ENCODE peak calls at places on chromosomes 4 and X, in seven cellular contexts. L is mucosa of descending colon, I is choroid plexus epithelial cell, A is astrocyte of the spinal cord, N is LNCaP clone FGC, F is uterus, B is fibroblast of mammary gland. W is an unnamed sample.

GRCh38 chrX:25020391-25021131 is 4.8 kb upstream of the ARX start:
- DNase-seq in L (no peak), I (no peak), A (no peak), N (no peak), F (no peak), B (no peak), W (peak)

GRCh38 chr4:13705521-13706035 is 78.1 kb upstream of the BOD1L1 start:
- DNase-seq in L (peak), I (no peak), A (no peak), N (peak), F (no peak), B (no peak), W (peak)

GRCh38 chrX:81414630-81415029 is 212.7 kb downstream of the SH3BGRL start:
- DNase-seq in L (no peak), I (peak), A (peak), N (no peak), F (no peak), B (peak), W (no peak)

GRCh38 chr4:185066179-185066578 is 47.9 kb downstream of the HELT start:
- DNase-seq in L (no peak), I (no peak), A (no peak), N (no peak), F (no peak), B (no peak), W (no peak)

GRCh38 chr4:64670647-64671046 is 261.4 kb upstream of the TECRL start:
- DNase-seq in L (no peak), I (no peak), A (no peak), N (no peak), F (no peak), B (no peak), W (no peak)

GRCh38 chr4:179941911-179942310 is 2301.3 kb upstream of the TENM3 start:
- DNase-seq in L (no peak), I (no peak), A (no peak), N (no peak), F (no peak), B (no peak), W (no peak)

GRCh38 chr4:112765317-112765989 is 128.5 kb downstream of the LARP7 start:
- DNase-seq in L (no peak), I (peak), A (peak), N (no peak), F (no peak), B (peak), W (peak)

GRCh38 chr4:156475322-156475721 is 496.3 kb downstream of the PDGFC start:
- DNase-seq in L (no peak), I (peak), A (peak), N (peak), F (no peak), B (peak), W (peak)

GRCh38 chrX:133939655-133940054 is 45.7 kb downstream of the GPC3 start:
- DNase-seq in L (no peak), I (no peak), A (no peak), N (no peak), F (no peak), B (no peak), W (no peak)

GRCh38 chr4:152247271-152247975 is 288.5 kb downstream of the FBXW7 start:
- DNase-seq in L (no peak), I (no peak), A (no peak), N (no peak), F (no peak), B (no peak), W (no peak)

GRCh38 chr4:1477045-1477905 is 71.0 kb upstream of the NKX1-1 start:
- DNase-seq in L (no peak), I (no peak), A (no peak), N (no peak), F (peak), B (no peak), W (no peak)

GRCh38 chrX:24391362-24391761 is 30.9 kb downstream of the SUPT20HL1 start:
- DNase-seq in L (no peak), I (no peak), A (no peak), N (no peak), F (no peak), B (no peak), W (no peak)

GRCh38 chr4:119781044-119781443 is 152.4 kb upstream of the PDE5A start:
- DNase-seq in L (no peak), I (no peak), A (no peak), N (no peak), F (no peak), B (no peak), W (no peak)

GRCh38 chr4:119788334-119789266 is 160.0 kb upstream of the PDE5A start:
- DNase-seq in L (no peak), I (peak), A (no peak), N (no peak), F (no peak), B (no peak), W (no peak)

GRCh38 chr4:119783200-119783978 is 154.8 kb upstream of the PDE5A start:
- DNase-seq in L (no peak), I (no peak), A (no peak), N (no peak), F (no peak), B (no peak), W (no peak)

GRCh38 chr4:119785963-119786362 is 157.4 kb upstream of the PDE5A start:
- DNase-seq in L (no peak), I (peak), A (peak), N (no peak), F (no peak), B (peak), W (peak)
- TF ChIP-seq CTCF in L (no peak), I (peak), A (peak), N (peak), F (peak), B (peak), W (peak)

GRCh38 chr4:28225005-28225404 is 1364.4 kb downstream of the STIM2 start:
- DNase-seq in L (no peak), I (peak), A (peak), N (peak), F (no peak), B (peak), W (peak)
- TF ChIP-seq CTCF in L (no peak), I (peak), A (peak), N (peak), F (no peak), B (peak), W (peak)

GRCh38 chrX:153297376-153297775 is 24.2 kb downstream of the PNMA6F start:
- DNase-seq in L (no peak), I (no peak), A (no peak), N (no peak), F (no peak), B (no peak), W (no peak)

GRCh38 chrX:153303276-153304262 is 18.0 kb downstream of the PNMA6F start:
- DNase-seq in L (no peak), I (no peak), A (no peak), N (no peak), F (no peak), B (no peak), W (no peak)

GRCh38 chrX:153302796-153303195 is 18.8 kb downstream of the PNMA6F start:
- DNase-seq in L (no peak), I (no peak), A (no peak), N (no peak), F (no peak), B (no peak), W (no peak)

GRCh38 chrX:153301746-153302145 is 19.8 kb downstream of the PNMA6F start:
- DNase-seq in L (no peak), I (no peak), A (no peak), N (no peak), F (no peak), B (no peak), W (no peak)

DNA sequence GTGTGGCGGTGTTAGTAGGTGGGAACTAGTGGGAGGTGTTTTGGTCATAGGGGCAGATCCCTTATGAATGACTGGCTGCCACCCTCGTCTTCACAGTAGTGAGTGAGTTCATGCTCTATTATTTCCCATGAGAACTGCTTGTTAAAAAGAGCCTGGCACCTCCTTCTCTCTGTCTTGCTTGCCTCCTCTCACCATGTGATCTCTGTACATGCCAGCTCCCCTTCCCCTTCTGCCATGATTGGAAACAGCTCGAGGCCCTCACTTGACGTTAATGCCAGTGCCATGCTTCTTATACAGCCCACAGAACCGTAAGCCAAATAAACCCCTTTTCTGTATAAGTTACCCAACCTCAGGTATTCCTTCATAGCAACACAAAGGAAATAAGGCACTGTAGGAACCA is 21.7 kb downstream of the PNMA6F start:
- DNase-seq in L (no peak), I (no peak), A (no peak), N (no peak), F (no peak), B (no peak), W (no peak)
- TF ChIP-seq CTCF in L (no peak), I (no peak), A (no peak), N (no peak), F (no peak), B (no peak), W (no peak)

GRCh38 chr4:153643406-153644016 is 40.6 kb upstream of the TLR2 start:
- DNase-seq in L (no peak), I (peak), A (peak), N (peak), F (no peak), B (peak), W (peak)
- TF ChIP-seq CTCF in L (no peak), I (peak), A (peak), N (peak), F (peak), B (peak), W (peak)

GRCh38 chrX:79270401-79270800 is 96.7 kb downstream of the ITM2A start:
- DNase-seq in L (peak), I (peak), A (no peak), N (no peak), F (no peak), B (peak), W (peak)
- TF ChIP-seq CTCF in L (no peak), I (peak), A (no peak), N (peak), F (no peak), B (peak), W (peak)

GRCh38 chr4:104020641-104021040 is 300.9 kb upstream of the TACR3 start:
- DNase-seq in L (no peak), I (no peak), A (no peak), N (no peak), F (no peak), B (no peak), W (no peak)

GRCh38 chr4:104017213-104017612 is 297.4 kb upstream of the TACR3 start:
- DNase-seq in L (no peak), I (no peak), A (no peak), N (no peak), F (no peak), B (no peak), W (no peak)

DNA sequence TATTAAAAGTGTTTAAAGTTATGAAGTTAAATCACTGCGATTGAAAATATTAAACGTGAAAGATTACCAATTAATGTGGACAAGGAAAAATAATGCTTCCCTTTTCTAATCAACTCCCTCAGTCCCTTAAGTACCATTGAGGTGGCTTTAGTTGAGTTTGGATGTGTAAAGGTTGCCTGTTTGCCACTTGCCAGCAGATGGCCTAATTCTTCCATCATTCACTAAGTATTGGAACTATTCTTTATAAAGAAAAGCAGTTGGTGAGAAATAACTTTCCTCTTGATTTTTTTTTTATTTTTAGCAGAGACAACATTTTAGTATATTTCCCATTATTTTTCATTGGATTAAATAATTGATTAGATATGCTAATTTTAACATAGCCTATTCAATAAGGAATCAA is 295.9 kb upstream of the TACR3 start:
- DNase-seq in L (no peak), I (peak), A (peak), N (no peak), F (no peak), B (no peak), W (peak)
- TF ChIP-seq CTCF in L (no peak), I (peak), A (peak), N (peak), F (no peak), B (no peak), W (peak)

GRCh38 chr4:80202190-80202711 is 4.9 kb downstream of the PRDM8 start:
- DNase-seq in L (peak), I (peak), A (peak), N (no peak), F (peak), B (peak), W (no peak)
- TF ChIP-seq CTCF in L (peak), I (peak), A (peak), N (peak), F (peak), B (no peak), W (peak)

GRCh38 chrX:10444204-10444603 is 176.2 kb downstream of the MID1 start:
- DNase-seq in L (no peak), I (peak), A (no peak), N (no peak), F (no peak), B (peak), W (no peak)
- TF ChIP-seq CTCF in L (no peak), I (peak), A (no peak), N (peak), F (no peak), B (peak), W (peak)

GRCh38 chr4:52912608-52913007 is 50.5 kb downstream of the RASL11B start:
- DNase-seq in L (no peak), I (peak), A (peak), N (no peak), F (no peak), B (peak), W (no peak)

GRCh38 chr4:52915131-52915645 is 53.1 kb downstream of the RASL11B start:
- DNase-seq in L (no peak), I (no peak), A (no peak), N (no peak), F (no peak), B (peak), W (no peak)

GRCh38 chr4:52910115-52910514 is 48.0 kb downstream of the RASL11B start:
- DNase-seq in L (no peak), I (no peak), A (no peak), N (no peak), F (no peak), B (no peak), W (no peak)

GRCh38 chr4:52914051-52914605 is 52.0 kb downstream of the RASL11B start:
- DNase-seq in L (no peak), I (peak), A (peak), N (no peak), F (no peak), B (peak), W (no peak)

DNA sequence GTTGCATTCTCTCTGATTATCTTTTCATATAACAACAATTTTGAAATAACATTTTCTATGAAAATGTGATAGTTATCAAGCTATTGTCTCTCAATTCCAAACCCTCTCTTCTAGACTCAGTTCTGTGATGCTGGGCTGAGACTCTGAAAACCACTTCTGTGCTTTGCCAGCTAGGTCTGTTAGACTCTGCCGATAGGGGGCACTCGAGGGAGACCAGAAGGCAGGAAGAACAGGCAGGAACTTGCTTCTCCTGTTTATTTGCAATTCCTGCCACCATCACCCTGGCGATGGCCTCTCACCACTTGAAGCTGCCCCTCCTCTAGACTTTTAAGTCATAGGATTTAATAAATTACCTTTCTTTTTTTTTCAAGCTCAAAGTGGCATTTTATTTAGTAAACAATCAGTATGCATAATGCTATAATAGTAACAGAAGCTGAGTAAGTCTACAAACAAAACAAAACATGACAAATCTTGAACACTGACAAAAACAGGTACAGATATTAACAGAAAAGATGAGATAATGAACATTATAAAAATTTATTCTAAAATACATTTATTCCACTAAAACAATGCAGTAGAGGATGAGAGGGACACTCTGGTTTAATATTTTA is 49.7 kb downstream of the RASL11B start:
- DNase-seq in L (peak), I (peak), A (peak), N (peak), F (peak), B (peak), W (peak)
- TF ChIP-seq CTCF in L (peak), I (peak), A (peak), N (peak), F (peak), B (peak), W (peak)

GRCh38 chr4:139555705-139556070 is 331 bp downstream of the SETD7 start:
- DNase-seq in L (peak), I (no peak), A (no peak), N (no peak), F (peak), B (no peak), W (peak)

GRCh38 chr4:139558235-139559094 is 2.4 kb upstream of the SETD7 start:
- DNase-seq in L (no peak), I (no peak), A (no peak), N (no peak), F (no peak), B (no peak), W (no peak)

GRCh38 chr4:139557506-139558110 is 1.6 kb upstream of the SETD7 start:
- DNase-seq in L (no peak), I (no peak), A (no peak), N (no peak), F (no peak), B (no peak), W (no peak)

GRCh38 chr4:139556071-139556734 is at the start of gene SETD7:
- DNase-seq in L (peak), I (peak), A (peak), N (peak), F (peak), B (peak), W (peak)

DNA sequence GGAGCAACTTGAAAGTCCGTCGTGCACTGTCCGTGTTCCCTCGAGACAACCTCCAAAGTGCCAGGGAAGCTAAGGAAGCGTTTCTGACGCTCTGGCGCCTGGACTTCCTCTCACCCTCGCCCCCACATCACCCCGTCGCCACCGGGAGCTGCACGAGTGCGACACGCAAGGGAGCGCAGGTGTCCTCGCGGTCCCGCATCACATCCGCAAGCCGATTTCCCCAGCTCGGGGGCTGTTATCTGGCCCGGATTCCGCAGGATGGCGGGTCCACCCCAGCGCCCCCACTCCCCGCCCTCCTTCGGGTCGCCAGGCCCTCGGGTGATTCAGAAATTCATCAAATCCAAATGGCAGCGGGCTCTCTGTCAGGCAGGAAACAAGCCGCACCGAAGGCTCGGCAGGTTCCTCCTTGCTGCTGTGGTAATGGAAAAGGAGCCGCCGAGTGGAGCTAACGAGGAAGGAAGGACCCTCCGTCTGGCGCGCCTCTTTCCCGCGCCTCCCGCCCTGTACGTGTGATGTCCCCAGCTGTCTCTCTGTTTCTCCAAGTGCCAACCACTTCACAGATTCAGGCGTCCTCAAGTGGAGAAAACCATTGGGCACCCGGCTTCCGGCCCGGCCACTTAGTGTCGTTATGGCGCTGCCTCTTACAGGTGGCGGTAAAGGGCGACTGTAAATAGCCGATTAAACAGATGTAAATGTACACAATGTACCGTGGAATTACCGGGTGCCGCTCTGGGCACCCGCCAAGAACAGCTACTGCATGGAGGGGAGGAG is 901 bp upstream of the SETD7 start:
- DNase-seq in L (peak), I (no peak), A (peak), N (peak), F (peak), B (no peak), W (peak)
- TF ChIP-seq CTCF in L (no peak), I (no peak), A (no peak), N (peak), F (no peak), B (no peak), W (no peak)

W was measured in MCF 10A.